ENCODE peak calls at places on chromosome 16, in ten cellular contexts. M is stimulated activated naive B cell treated with anti-CD40 and anti-IgM and Interleukin-4, amounts not matched to agents 10 μg/mL and 1 μg/mL and 100 μg/mL, for 72 hours; W is hypothalamus; J is activated CD8-positive, alpha-beta memory T cell treated with anti-CD3 and anti-CD28 coated beads, Interleukin-2, amount 50 U/mL, for 4 hours; D is neuronal stem cell; R is HT-29; I is right cardiac atrium; G is AG20443; B is stimulated activated naive CD8-positive, alpha-beta T cell treated with anti-CD3 and anti-CD28 coated beads, Interleukin-15, amount 100 ng/mL, for 72 hours; S is activated CD4-positive, alpha-beta memory T cell treated with anti-CD3 and anti-CD28 coated beads for 36 hours. Z is an unnamed sample.

GRCh38 chr16:1363501-1364041 is 11.8 kb downstream of the GNPTG start:
- DNase-seq in W (no peak), R (peak; percentile 76), M (peak; percentile 48), G (peak; percentile 81), S (peak; percentile 81), B (peak; percentile 74), J (peak; percentile 71), D (no peak), I (peak; percentile 79), Z (no peak)

GRCh38 chr16:52597772-52598483 is 51.0 kb upstream of the TOX3 start:
- DNase-seq in M (no peak), G (no peak), R (no peak), B (no peak), J (no peak), S (no peak), I (no peak), W (no peak), D (peak; percentile 31), Z (no peak)

GRCh38 chr16:75486014-75486404 is 9.2 kb downstream of the CHST6 start:
- DNase-seq in R (peak; percentile 69), J (no peak), M (no peak), S (no peak), B (no peak), D (no peak), I (no peak), W (no peak), G (no peak), Z (no peak)

GRCh38 chr16:70715113-70715711 is 29.4 kb upstream of the MTSS2 start:
- DNase-seq in J (no peak), G (peak; percentile 95), D (no peak), B (no peak), M (no peak), W (peak; percentile 35), R (peak; percentile 81), I (peak; percentile 93), S (no peak), Z (no peak)

GRCh38 chr16:54171855-54172537 is 114.6 kb downstream of the IRX3 start:
- DNase-seq in J (no peak), W (no peak), B (no peak), I (no peak), D (no peak), G (peak; percentile 30), S (no peak), M (no peak), R (peak; percentile 4), Z (no peak)

GRCh38 chr16:81739503-81739902 is 39.6 kb upstream of the PLCG2 start:
- DNase-seq in M (no peak), W (no peak), J (no peak), D (no peak), R (no peak), S (no peak), G (no peak), I (no peak), B (no peak), Z (no peak)

GRCh38 chr16:69049146-69049545 is 56.3 kb upstream of the HAS3 start:
- DNase-seq in W (no peak), D (no peak), M (no peak), B (no peak), S (no peak), R (no peak), J (no peak), I (no peak), G (peak; percentile 64), Z (no peak)

GRCh38 chr16:88456356-88457292 is 3.5 kb downstream of the ZFPM1 start:
- DNase-seq in D (no peak), S (peak; percentile 85), I (no peak), W (no peak), R (no peak), G (no peak), J (peak; percentile 78), M (peak; percentile 81), B (peak; percentile 72), Z (no peak)

GRCh38 chr16:65667013-65667578 is 545.2 kb upstream of the CDH11 start:
- DNase-seq in D (no peak), W (no peak), B (no peak), G (peak; percentile 48), M (no peak), R (no peak), S (no peak), I (no peak), J (no peak), Z (no peak)

GRCh38 chr16:57619606-57620315 is 8.7 kb upstream of the ADGRG1 start:
- DNase-seq in W (no peak), B (no peak), J (no peak), M (no peak), G (no peak), R (peak; percentile 92), I (no peak), S (no peak), D (no peak), Z (no peak)

GRCh38 chr16:28140788-28141618 is 70.8 kb downstream of the XPO6 start:
- DNase-seq in S (peak; percentile 84), B (peak; percentile 76), J (peak; percentile 47), R (no peak), G (no peak), W (no peak), I (no peak), D (no peak), M (peak; percentile 44), Z (no peak)

GRCh38 chr16:28012031-28012445 is 51.5 kb downstream of the GSG1L start:
- DNase-seq in W (no peak), M (no peak), D (no peak), G (no peak), B (no peak), R (no peak), J (no peak), S (no peak), I (no peak), Z (no peak)

Z was measured in RKO.